ENCODE peak calls at places on chromosome 13, in four cellular contexts. One of them, this sample, is unnamed.

GRCh38 chr13:40777166-40777956 is 6.4 kb upstream of the MRPS31 start:
- DNase-seq in ovary: no peak
- DNase-seq in brain microvascular endothelial cell: peak; percentile 54
- DNase-seq in IMR-90: peak; percentile 37
- DNase-seq in this sample: no peak

GRCh38 chr13:78589206-78589605 is 14.1 kb downstream of the POU4F1 start:
- DNase-seq in brain microvascular endothelial cell: no peak
- DNase-seq in ovary: no peak
- DNase-seq in IMR-90: peak; percentile 9
- DNase-seq in this sample: no peak

GRCh38 chr13:24063281-24063851 is 97.2 kb upstream of the SPATA13 start:
- DNase-seq in IMR-90: no peak
- DNase-seq in brain microvascular endothelial cell: no peak
- DNase-seq in ovary: peak; percentile 77
- DNase-seq in this sample: no peak

GRCh38 chr13:100808330-100808729 is 133.7 kb upstream of the TMTC4 start:
- DNase-seq in ovary: no peak
- DNase-seq in brain microvascular endothelial cell: no peak
- DNase-seq in IMR-90: no peak
- DNase-seq in this sample: no peak

GRCh38 chr13:45847554-45848224 is 3.9 kb downstream of the SIAH3 start:
- DNase-seq in IMR-90: no peak
- DNase-seq in brain microvascular endothelial cell: peak; percentile 43
- DNase-seq in ovary: no peak
- DNase-seq in this sample: no peak

GRCh38 chr13:49256841-49257240 is 9.1 kb downstream of the CDADC1 start:
- DNase-seq in ovary: no peak
- DNase-seq in brain microvascular endothelial cell: no peak
- DNase-seq in IMR-90: peak; percentile 10
- DNase-seq in this sample: no peak

GRCh38 chr13:110107568-110108347 is 199.2 kb downstream of the COL4A1 start:
- DNase-seq in IMR-90: no peak
- DNase-seq in brain microvascular endothelial cell: no peak
- DNase-seq in ovary: no peak
- DNase-seq in this sample: no peak

GRCh38 chr13:101289764-101290163 is 126.5 kb downstream of the NALCN start:
- DNase-seq in brain microvascular endothelial cell: peak; percentile 86
- DNase-seq in IMR-90: peak; percentile 75
- DNase-seq in ovary: no peak
- DNase-seq in this sample: no peak

GRCh38 chr13:95360052-95360451 is 58.8 kb upstream of the ABCC4 start:
- DNase-seq in IMR-90: no peak
- DNase-seq in ovary: no peak
- DNase-seq in brain microvascular endothelial cell: no peak
- DNase-seq in this sample: no peak

GRCh38 chr13:99830931-99831330 is 140.6 kb downstream of the ZIC5 start:
- DNase-seq in brain microvascular endothelial cell: no peak
- DNase-seq in ovary: no peak
- DNase-seq in IMR-90: no peak
- DNase-seq in this sample: no peak

GRCh38 chr13:47025791-47026419 is 129.1 kb upstream of the HTR2A start:
- DNase-seq in IMR-90: no peak
- DNase-seq in brain microvascular endothelial cell: no peak
- DNase-seq in ovary: no peak
- DNase-seq in this sample: no peak

GRCh38 chr13:51453959-51454703 is 1.3 kb upstream of the INTS6 start:
- DNase-seq in brain microvascular endothelial cell: no peak
- DNase-seq in IMR-90: peak; percentile 6
- DNase-seq in ovary: peak; percentile 38
- DNase-seq in this sample: peak; percentile 36

GRCh38 chr13:34412817-34413365 is 529.2 kb upstream of the NBEA start:
- DNase-seq in IMR-90: no peak
- DNase-seq in ovary: no peak
- DNase-seq in brain microvascular endothelial cell: peak; percentile 41
- DNase-seq in this sample: no peak

GRCh38 chr13:28337196-28338045 is 157.5 kb downstream of the FLT1 start:
- DNase-seq in brain microvascular endothelial cell: peak; percentile 87
- DNase-seq in IMR-90: peak; percentile 89
- DNase-seq in ovary: no peak
- DNase-seq in this sample: no peak

GRCh38 chr13:73168993-73169401 is 110.2 kb downstream of the KLF5 start:
- DNase-seq in IMR-90: peak; percentile 53
- DNase-seq in brain microvascular endothelial cell: no peak
- DNase-seq in ovary: no peak
- DNase-seq in this sample: no peak

GRCh38 chr13:40060318-40061007 is 405.0 kb downstream of the COG6 start:
- DNase-seq in IMR-90: no peak
- DNase-seq in brain microvascular endothelial cell: peak; percentile 79
- DNase-seq in ovary: peak; percentile 78
- DNase-seq in this sample: peak; percentile 49

GRCh38 chr13:60147361-60147760 is 16.4 kb downstream of the DIAPH3 start:
- DNase-seq in ovary: no peak
- DNase-seq in brain microvascular endothelial cell: no peak
- DNase-seq in IMR-90: no peak
- DNase-seq in this sample: no peak

GRCh38 chr13:113089693-113090414 is 15.7 kb upstream of the F7 start:
- DNase-seq in brain microvascular endothelial cell: no peak
- DNase-seq in IMR-90: no peak
- DNase-seq in ovary: peak; percentile 4
- DNase-seq in this sample: no peak

GRCh38 chr13:25300861-25301346 is 521 bp upstream of the NUP58 start:
- DNase-seq in brain microvascular endothelial cell: no peak
- DNase-seq in IMR-90: no peak
- DNase-seq in ovary: peak; percentile 45
- DNase-seq in this sample: no peak

GRCh38 chr13:94776956-94777355 is 64.6 kb upstream of the SOX21 start:
- DNase-seq in brain microvascular endothelial cell: no peak
- DNase-seq in ovary: no peak
- DNase-seq in IMR-90: no peak
- DNase-seq in this sample: no peak

GRCh38 chr13:39773833-39774232 is 118.4 kb downstream of the COG6 start:
- DNase-seq in brain microvascular endothelial cell: peak; percentile 73
- DNase-seq in ovary: no peak
- DNase-seq in IMR-90: peak; percentile 71
- DNase-seq in this sample: no peak

GRCh38 chr13:96091164-96091931 is 1.4 kb downstream of the HS6ST3 start:
- DNase-seq in brain microvascular endothelial cell: no peak
- DNase-seq in IMR-90: no peak
- DNase-seq in ovary: no peak
- DNase-seq in this sample: no peak

GRCh38 chr13:47168086-47168485 is 271.2 kb upstream of the HTR2A start:
- DNase-seq in ovary: no peak
- DNase-seq in IMR-90: peak; percentile 92
- DNase-seq in brain microvascular endothelial cell: peak; percentile 59
- DNase-seq in this sample: no peak

GRCh38 chr13:27449936-27450828 is at the start of gene MTIF3:
- DNase-seq in brain microvascular endothelial cell: peak; percentile 85
- DNase-seq in IMR-90: peak; percentile 90
- DNase-seq in ovary: peak; percentile 96
- DNase-seq in this sample: peak; percentile 89

GRCh38 chr13:98761979-98762616 is 9.6 kb upstream of the SLC15A1 start:
- DNase-seq in ovary: no peak
- DNase-seq in brain microvascular endothelial cell: no peak
- DNase-seq in IMR-90: no peak
- DNase-seq in this sample: no peak
- H3K4me3 ChIP-seq in ovary: peak overlapping the region; percentile 8
- H3K4me3 ChIP-seq in brain microvascular endothelial cell: no peak overlapping the region
- H3K4me3 ChIP-seq in IMR-90: peak overlapping the region; percentile 14
- H3K4me3 ChIP-seq in this sample: no peak overlapping the region

GRCh38 chr13:20175406-20175794 is 14.5 kb upstream of the GJA3 start:
- DNase-seq in ovary: no peak
- DNase-seq in brain microvascular endothelial cell: no peak
- DNase-seq in IMR-90: no peak
- DNase-seq in this sample: no peak
- H3K4me3 ChIP-seq in ovary: no peak overlapping the region
- H3K4me3 ChIP-seq in brain microvascular endothelial cell: no peak overlapping the region
- H3K4me3 ChIP-seq in IMR-90: no peak overlapping the region
- H3K4me3 ChIP-seq in this sample: no peak overlapping the region

GRCh38 chr13:44331912-44332840 is 41.4 kb upstream of the SERP2 start:
- DNase-seq in IMR-90: peak; percentile 84
- DNase-seq in ovary: peak; percentile 91
- DNase-seq in brain microvascular endothelial cell: peak; percentile 91
- DNase-seq in this sample: no peak
- H3K4me3 ChIP-seq in IMR-90: no peak overlapping the region
- H3K4me3 ChIP-seq in ovary: no peak overlapping the region
- H3K4me3 ChIP-seq in brain microvascular endothelial cell: no peak overlapping the region
- H3K4me3 ChIP-seq in this sample: no peak overlapping the region

GRCh38 chr13:21100994-21101757 is 39.8 kb upstream of the LATS2 start:
- DNase-seq in ovary: no peak
- DNase-seq in IMR-90: no peak
- DNase-seq in brain microvascular endothelial cell: no peak
- DNase-seq in this sample: no peak
- H3K4me3 ChIP-seq in ovary: no peak overlapping the region
- H3K4me3 ChIP-seq in IMR-90: no peak overlapping the region
- H3K4me3 ChIP-seq in brain microvascular endothelial cell: no peak overlapping the region
- H3K4me3 ChIP-seq in this sample: no peak overlapping the region

GRCh38 chr13:36345438-36346221 is 564 bp downstream of the SPART start:
- DNase-seq in brain microvascular endothelial cell: peak; percentile 86
- DNase-seq in IMR-90: peak; percentile 92
- DNase-seq in ovary: peak; percentile 82
- DNase-seq in this sample: peak; percentile 72
- H3K4me3 ChIP-seq in brain microvascular endothelial cell: peak overlapping the region; percentile 82
- H3K4me3 ChIP-seq in IMR-90: peak overlapping the region; percentile 82
- H3K4me3 ChIP-seq in ovary: peak overlapping the region; percentile 96
- H3K4me3 ChIP-seq in this sample: peak overlapping the region; percentile 67

This sample was measured in tibial nerve.